ENCODE peak calls at places on chromosomes 11 and 22, in eight cellular contexts. C is transverse colon, L is HepG2, T is HCT116, G is H54, H is uterus, Q is esophagus squamous epithelium, V is A549. S is an unnamed sample.
A peak's percentile ranks its signal among the peaks of the same experiment; 100 is the strongest.

GRCh38 chr22:43488031-43488892 is 76.4 kb downstream of the MPPED1 start:
- DNase-seq in H (no peak), L (no peak), C (no peak), V (no peak), G (no peak), T (no peak), Q (no peak), S (no peak)

GRCh38 chr11:126313826-126314225 is 10.0 kb downstream of the DCPS start:
- DNase-seq in Q (no peak), T (no peak), L (no peak), G (no peak), V (no peak), C (no peak), H (no peak), S (no peak)

GRCh38 chr11:73263640-73264039 is 8.5 kb upstream of the P2RY6 start:
- DNase-seq in H (peak; percentile 1), G (no peak), C (no peak), T (no peak), Q (no peak), V (no peak), L (no peak), S (no peak)

GRCh38 chr22:28978863-28979799 is 82.5 kb downstream of the C22orf31 start:
- DNase-seq in Q (no peak), H (no peak), G (no peak), C (no peak), L (no peak), V (no peak), T (no peak), S (no peak)

GRCh38 chr11:76734456-76735217 is 48.5 kb upstream of the TSKU start:
- DNase-seq in V (no peak), T (no peak), C (no peak), G (no peak), Q (no peak), H (no peak), L (no peak), S (no peak)

GRCh38 chr11:68594123-68594522 is 90.2 kb upstream of the GAL start:
- DNase-seq in Q (no peak), C (no peak), L (no peak), G (no peak), V (no peak), H (no peak), T (no peak), S (no peak)

GRCh38 chr11:126082251-126083109 is 19.8 kb upstream of the CDON start:
- DNase-seq in V (no peak), C (no peak), H (no peak), Q (no peak), G (no peak), L (no peak), T (no peak), S (no peak)

GRCh38 chr11:87976009-87976408 is 199.2 kb downstream of the RAB38 start:
- DNase-seq in T (no peak), G (no peak), H (no peak), L (no peak), C (no peak), Q (no peak), V (no peak), S (no peak)

GRCh38 chr22:49229483-49230193 is 598.0 kb downstream of the BRD1 start:
- DNase-seq in G (no peak), Q (no peak), V (no peak), C (no peak), L (no peak), H (no peak), T (no peak), S (no peak)

GRCh38 chr11:65585396-65586246 is 9.8 kb downstream of the EHBP1L1 start:
- DNase-seq in H (no peak), G (no peak), L (no peak), C (no peak), T (no peak), V (no peak), Q (no peak), S (no peak)
- TF ChIP-seq POLR2A in H (no peak), G (no peak), L (no peak), C (no peak), T (no peak), V (no peak), Q (no peak), S (no peak)

GRCh38 chr11:61816736-61817455 is at the start of gene FADS1:
- DNase-seq in T (peak; percentile 91), V (peak; percentile 97), G (peak; percentile 95), H (peak; percentile 93), L (peak; percentile 95), Q (no peak), C (peak; percentile 83), S (peak; percentile 84)
- TF ChIP-seq POLR2A in T (peak; percentile 68), V (peak; percentile 53), G (peak; percentile 64), H (peak; percentile 77), L (no peak), Q (peak; percentile 49), C (peak; percentile 14), S (no peak)

DNA sequence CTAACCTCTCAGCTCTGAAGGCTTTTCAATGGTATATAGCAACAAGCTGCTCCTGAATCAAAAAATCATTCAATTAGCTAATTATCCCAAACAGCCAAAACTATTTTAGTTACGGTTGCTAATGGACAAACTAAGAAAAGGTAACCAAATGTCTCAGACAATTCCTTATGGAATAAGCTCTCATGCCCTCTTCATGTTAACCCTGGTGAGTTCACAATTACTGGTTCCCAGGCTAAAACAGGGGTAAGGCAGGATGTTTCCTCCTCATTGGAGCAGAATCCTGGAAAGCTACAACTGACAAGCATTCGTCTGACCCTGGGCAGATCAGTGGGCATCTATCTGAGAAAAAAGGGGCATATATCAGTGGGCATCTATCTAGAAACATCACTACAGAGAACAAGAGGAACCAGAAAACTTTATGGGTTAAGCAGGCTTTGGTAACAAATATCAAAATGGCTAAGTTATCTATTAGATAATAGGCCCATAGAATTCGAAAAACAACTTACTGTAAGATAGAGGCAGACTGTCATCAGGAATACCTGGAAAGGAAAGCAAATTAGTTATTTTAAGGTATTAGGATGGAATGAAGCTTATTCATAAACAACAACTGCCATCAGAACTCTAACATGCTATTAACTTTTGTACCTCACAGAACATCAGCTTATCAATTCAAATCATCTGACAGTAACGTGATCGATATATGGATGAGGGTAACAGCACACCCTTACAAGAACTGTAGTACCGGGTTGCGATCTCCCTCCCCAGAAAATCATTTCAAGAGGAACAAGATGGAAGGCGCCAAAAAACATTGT is 14.8 kb upstream of the WDR74 start:
- DNase-seq in L (no peak), G (no peak), V (no peak), Q (no peak), T (no peak), H (no peak), C (no peak), S (no peak)
- TF ChIP-seq POLR2A in L (no peak), G (no peak), V (no peak), Q (no peak), T (no peak), H (no peak), C (no peak), S (no peak)

DNA sequence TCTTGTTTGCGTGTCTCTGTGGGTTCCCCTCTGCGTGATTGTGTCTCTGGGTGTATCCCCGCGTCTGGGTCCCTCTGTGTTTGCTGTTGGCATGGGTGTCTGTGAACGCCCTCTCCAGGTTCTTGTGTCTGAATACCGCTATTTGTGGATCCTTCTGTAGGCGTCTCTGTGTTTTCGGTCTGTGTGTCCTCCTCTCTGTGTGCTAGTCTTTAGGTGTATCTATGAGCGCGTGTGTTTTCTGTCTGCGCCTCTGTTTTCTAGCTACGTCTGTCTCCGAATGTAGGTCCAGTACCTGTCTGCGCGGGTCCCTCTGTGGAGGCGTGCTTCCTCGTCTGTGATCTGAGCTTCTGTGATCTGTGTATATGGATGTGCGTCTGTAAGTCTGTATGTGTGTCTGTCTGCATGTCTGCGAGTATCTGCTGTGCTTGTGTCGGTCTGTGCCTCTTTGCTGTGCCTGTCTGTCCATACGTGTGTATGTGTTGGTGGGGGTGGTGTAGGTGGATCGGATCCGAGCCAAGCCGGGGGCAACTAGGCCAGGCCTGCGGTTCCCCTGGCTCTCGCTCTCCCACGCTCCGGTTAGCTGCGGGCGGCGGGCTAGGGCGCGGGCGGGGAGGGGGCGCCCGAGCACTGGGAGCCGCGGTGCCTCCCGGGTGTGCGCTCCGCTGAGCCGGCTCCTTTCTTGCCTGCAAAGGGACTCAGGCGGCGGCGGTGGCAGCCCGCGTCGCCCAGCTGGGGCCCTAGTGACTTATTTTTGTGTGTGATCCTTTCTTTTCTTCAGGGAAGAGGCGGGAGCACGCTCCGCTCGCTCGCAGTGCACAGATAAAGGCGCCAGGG is 105.3 kb upstream of the E2F8 start:
- DNase-seq in H (no peak), L (no peak), C (no peak), Q (no peak), G (no peak), T (no peak), V (peak; percentile 7), S (peak; percentile 47)
- TF ChIP-seq POLR2A in H (no peak), L (no peak), C (no peak), Q (no peak), G (no peak), T (no peak), V (no peak), S (no peak)

GRCh38 chr11:67120456-67120855 is 1.4 kb downstream of the KDM2A start:
- DNase-seq in H (no peak), V (no peak), C (no peak), Q (no peak), T (no peak), L (no peak), G (no peak), S (no peak)

GRCh38 chr11:67117667-67118058 is 1.4 kb upstream of the KDM2A start:
- DNase-seq in V (no peak), C (peak; percentile 30), Q (no peak), G (no peak), L (no peak), T (no peak), H (peak; percentile 36), S (no peak)

GRCh38 chr11:67119577-67120391 is 721 bp downstream of the KDM2A start:
- DNase-seq in T (no peak), C (peak; percentile 32), G (no peak), H (peak; percentile 21), Q (no peak), V (peak; percentile 19), L (no peak), S (no peak)

GRCh38 chr11:67118059-67118766 is 850 bp upstream of the KDM2A start:
- DNase-seq in H (peak; percentile 51), T (no peak), G (no peak), Q (no peak), V (peak; percentile 16), L (no peak), C (peak; percentile 50), S (peak; percentile 31)

GRCh38 chr11:67118801-67119576 is at the start of gene KDM2A:
- DNase-seq in L (peak; percentile 93), C (peak; percentile 99), G (peak; percentile 100), H (peak; percentile 99), V (peak; percentile 99), Q (peak; percentile 96), T (peak; percentile 96), S (peak; percentile 97)
- TF ChIP-seq POLR2A in L (peak; percentile 49), C (peak; percentile 81), G (peak; percentile 74), H (peak; percentile 75), V (peak; percentile 45), Q (no peak), T (no peak), S (peak; percentile 60)

S was measured in GM12891.